ENCODE peak calls at places on chromosomes 2 and 18, in five cellular contexts. Y is pancreas, M is GM13976, X is neural crest cell, P is fibroblast of pulmonary artery. C is an unnamed sample.

GRCh38 chr18:11323359-11323819 is 174.0 kb upstream of the PIEZO2 start:
- DNase-seq in X (no peak), M (no peak), P (peak; percentile 55), Y (no peak), C (no peak)

GRCh38 chr2:28348149-28348567 is 44.5 kb upstream of the FOSL2 start:
- DNase-seq in X (no peak), Y (no peak), M (no peak), P (no peak), C (peak; percentile 75)

GRCh38 chr2:237184192-237184922 is 98.7 kb downstream of the COPS8 start:
- DNase-seq in Y (no peak), P (peak; percentile 76), M (no peak), X (no peak), C (no peak)

GRCh38 chr18:2301316-2301715 is 270.0 kb downstream of the METTL4 start:
- DNase-seq in Y (no peak), X (no peak), P (no peak), M (no peak), C (no peak)

GRCh38 chr2:62824378-62824777 is 118.9 kb downstream of the EHBP1 start:
- DNase-seq in X (no peak), P (no peak), Y (no peak), M (no peak), C (no peak)

GRCh38 chr2:119484834-119485233 is 39.4 kb downstream of the SCTR start:
- DNase-seq in X (no peak), P (no peak), M (peak; percentile 2), Y (no peak), C (no peak)

GRCh38 chr2:108946442-108946841 is 42.6 kb downstream of the EDAR start:
- DNase-seq in M (no peak), P (no peak), X (no peak), Y (no peak), C (no peak)

GRCh38 chr2:64260817-64261216 is 116.6 kb upstream of the PELI1 start:
- DNase-seq in X (no peak), Y (no peak), P (peak; percentile 31), M (peak; percentile 47), C (no peak)

GRCh38 chr2:76257802-76258201 is 547.1 kb upstream of the GCFC2 start:
- DNase-seq in P (no peak), M (no peak), Y (no peak), X (no peak), C (no peak)

GRCh38 chr18:39770399-39770798 is 2184.6 kb upstream of the PIK3C3 start:
- DNase-seq in M (no peak), Y (no peak), X (no peak), P (no peak), C (no peak)

GRCh38 chr2:186733414-186733813 is 39.6 kb downstream of the FAM171B start:
- DNase-seq in Y (no peak), P (no peak), X (no peak), M (no peak), C (no peak)

GRCh38 chr2:164859251-164859818 is 17.7 kb upstream of the COBLL1 start:
- DNase-seq in X (no peak), P (no peak), Y (no peak), M (no peak), C (no peak)

DNA sequence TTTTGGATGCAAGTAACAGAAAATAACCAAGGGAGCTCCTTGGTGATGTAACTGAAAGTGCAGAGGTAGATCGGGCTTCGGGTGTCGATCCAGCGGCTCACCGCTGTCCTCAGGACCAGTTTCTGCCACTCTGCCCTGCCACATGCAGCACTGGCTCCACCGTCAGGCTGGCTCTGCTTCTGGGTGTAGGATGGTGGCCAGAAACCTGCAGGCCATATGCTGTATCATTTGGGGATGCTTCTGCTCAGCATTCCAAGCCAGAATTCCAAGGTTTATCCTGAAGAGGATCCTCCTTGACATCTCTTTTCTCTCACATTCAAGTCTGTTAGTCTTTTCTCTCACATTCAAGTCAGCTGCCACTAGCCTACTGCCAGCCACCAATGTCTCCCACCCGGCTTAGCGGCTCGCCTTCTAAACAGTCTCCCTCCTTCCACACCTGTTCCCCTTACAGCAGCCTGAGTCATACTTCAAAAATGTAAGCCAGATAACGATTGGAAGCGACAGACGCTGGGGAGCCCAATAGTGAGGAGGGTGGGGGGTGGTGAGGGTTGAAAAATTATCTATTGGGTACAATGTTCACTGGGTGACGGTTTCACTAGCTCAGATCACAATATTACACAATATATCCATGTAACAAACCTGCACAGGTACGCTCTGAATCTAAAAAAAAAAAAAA is 38.6 kb upstream of the SP3 start:
- DNase-seq in X (no peak), Y (peak; percentile 74), M (no peak), P (no peak), C (no peak)
- TF ChIP-seq CTCF in X (no peak), Y (no peak), M (no peak), P (no peak), C (peak; percentile 11)

GRCh38 chr2:238263204-238264071 is 23.6 kb upstream of the HES6 start:
- DNase-seq in X (peak; percentile 84), M (peak; percentile 86), P (peak; percentile 96), Y (peak; percentile 88), C (no peak)
- TF ChIP-seq CTCF in X (peak; percentile 88), M (peak; percentile 69), P (peak; percentile 77), Y (peak; percentile 68), C (peak; percentile 91)

GRCh38 chr2:37874470-37874869 is 50.6 kb upstream of the RMDN2 start:
- DNase-seq in P (no peak), M (no peak), X (no peak), Y (no peak), C (no peak)

GRCh38 chr2:37873749-37874330 is 51.2 kb upstream of the RMDN2 start:
- DNase-seq in X (no peak), Y (no peak), P (no peak), M (no peak), C (no peak)

GRCh38 chr2:37871453-37872191 is 53.5 kb upstream of the RMDN2 start:
- DNase-seq in P (peak; percentile 44), X (no peak), M (peak; percentile 58), Y (no peak), C (no peak)

GRCh38 chr2:37872192-37872545 is 52.9 kb upstream of the RMDN2 start:
- DNase-seq in X (no peak), M (no peak), Y (no peak), P (no peak), C (no peak)

GRCh38 chr2:37873229-37873628 is 51.9 kb upstream of the RMDN2 start:
- DNase-seq in M (no peak), P (no peak), Y (no peak), X (no peak), C (no peak)
- TF ChIP-seq CTCF in M (no peak), P (no peak), Y (no peak), X (no peak), C (no peak)

GRCh38 chr18:77365667-77366066 is 116.0 kb downstream of the GALR1 start:
- DNase-seq in X (no peak), P (no peak), Y (no peak), M (no peak), C (no peak)

GRCh38 chr18:77374106-77374505 is 124.5 kb downstream of the GALR1 start:
- DNase-seq in M (no peak), X (no peak), P (no peak), Y (no peak), C (no peak)

GRCh38 chr18:77366725-77367641 is 117.3 kb downstream of the GALR1 start:
- DNase-seq in M (no peak), P (no peak), X (peak; percentile 8), Y (peak; percentile 61), C (no peak)

GRCh38 chr18:77366067-77366724 is 116.5 kb downstream of the GALR1 start:
- DNase-seq in Y (no peak), X (no peak), M (no peak), P (no peak), C (no peak)

DNA sequence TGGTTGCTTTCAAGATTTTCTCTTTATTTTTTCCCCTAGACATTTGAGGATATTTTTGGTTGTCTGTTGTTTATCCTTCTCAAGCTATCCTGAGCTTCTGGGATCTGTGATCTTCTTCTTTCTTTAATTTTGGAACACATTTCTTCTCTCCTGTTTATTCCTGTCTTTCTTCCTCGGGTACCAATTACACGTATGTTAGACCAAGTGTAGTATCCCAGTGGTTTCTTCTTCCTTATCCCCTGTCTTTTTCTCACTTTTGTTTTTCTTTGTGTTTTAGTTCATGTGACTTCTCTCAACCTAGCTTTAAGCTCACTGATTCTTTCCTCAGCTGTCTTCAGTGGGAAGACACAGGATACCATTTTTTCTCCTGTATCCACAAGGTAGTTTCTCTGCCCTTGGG is 120.0 kb downstream of the GALR1 start:
- DNase-seq in M (no peak), P (no peak), X (no peak), Y (no peak), C (no peak)
- TF ChIP-seq CTCF in M (no peak), P (no peak), X (no peak), Y (no peak), C (no peak)

DNA sequence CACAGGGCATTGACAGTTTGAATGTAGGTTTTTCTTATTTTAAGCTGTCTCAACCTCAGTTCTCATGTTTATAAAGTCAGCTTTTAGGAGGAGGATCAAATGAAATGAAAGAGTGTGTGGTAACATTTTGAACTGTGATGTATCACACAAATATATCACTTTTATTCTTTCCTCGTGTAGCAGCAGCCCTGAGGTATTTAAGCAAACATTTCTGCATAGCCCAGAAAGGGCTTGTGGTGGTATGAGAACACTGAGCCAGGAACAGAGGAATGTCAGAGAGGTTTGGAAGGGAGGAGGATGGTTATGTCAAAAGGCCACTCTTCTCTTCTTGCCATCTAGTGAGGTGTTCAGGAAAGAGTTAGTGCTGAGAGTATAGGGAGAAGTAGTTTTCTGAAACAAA is 150.2 kb downstream of the PARD3B start:
- DNase-seq in P (peak; percentile 16), Y (no peak), X (no peak), M (no peak), C (no peak)
- TF ChIP-seq CTCF in P (no peak), Y (no peak), X (no peak), M (no peak), C (no peak)

GRCh38 chr18:34764451-34764850 is 54.4 kb downstream of the DTNA start:
- DNase-seq in Y (no peak), X (no peak), P (no peak), M (no peak), C (no peak)
- TF ChIP-seq CTCF in Y (no peak), X (peak; percentile 38), P (no peak), M (no peak), C (peak; percentile 12)

C was measured in chondrocyte.